ENCODE peak calls at places on chromosomes 2 and 18, in nine cellular contexts. O, J, E, R, L, N, H, F and C are unnamed samples.

GRCh38 chr2:172308253-172308935 is 119.0 kb upstream of the ITGA6 start:
- DNase-seq in O (no peak), J (no peak), E (no peak), R (no peak), L (no peak), N (peak; percentile 54), H (no peak), F (no peak), C (peak; percentile 26)

GRCh38 chr18:49678440-49678839 is 116.6 kb downstream of the LIPG start:
- DNase-seq in O (no peak), J (no peak), E (no peak), R (no peak), L (no peak), N (no peak), H (no peak), F (no peak), C (no peak)

GRCh38 chr2:174666312-174666711 is 68.7 kb upstream of the WIPF1 start:
- DNase-seq in O (no peak), J (no peak), E (no peak), R (no peak), L (peak; percentile 61), N (no peak), H (no peak), F (no peak), C (no peak)

GRCh38 chr18:3248670-3249359 is 1.2 kb downstream of the MYL12A start:
- DNase-seq in O (no peak), J (no peak), E (no peak), R (peak; percentile 61), L (peak; percentile 50), N (no peak), H (no peak), F (peak; percentile 57), C (no peak)

GRCh38 chr2:219650426-219651248 is 23.2 kb downstream of the SLC4A3 start:
- DNase-seq in O (no peak), J (no peak), E (no peak), R (no peak), L (no peak), N (no peak), H (no peak), F (no peak), C (no peak)

GRCh38 chr2:26687328-26687727 is 5.2 kb upstream of the KCNK3 start:
- DNase-seq in O (no peak), J (no peak), E (no peak), R (no peak), L (no peak), N (no peak), H (no peak), F (no peak), C (peak; percentile 12)

GRCh38 chr2:148754864-148755263 is 110.3 kb downstream of the EPC2 start:
- DNase-seq in O (no peak), J (no peak), E (no peak), R (no peak), L (no peak), N (no peak), H (no peak), F (no peak), C (no peak)

GRCh38 chr18:77879829-77880228 is 630.2 kb downstream of the GALR1 start:
- DNase-seq in O (no peak), J (no peak), E (no peak), R (no peak), L (no peak), N (no peak), H (no peak), F (no peak), C (no peak)

GRCh38 chr2:241842067-241842415 is 16.7 kb downstream of the PDCD1 start:
- DNase-seq in O (no peak), J (no peak), E (no peak), R (no peak), L (no peak), N (no peak), H (no peak), F (no peak), C (peak; percentile 12)

GRCh38 chr2:241844831-241845578 is 13.7 kb downstream of the PDCD1 start:
- DNase-seq in O (peak; percentile 71), J (peak; percentile 17), E (no peak), R (no peak), L (no peak), N (no peak), H (no peak), F (no peak), C (no peak)

GRCh38 chr2:241842620-241843211 is 16.0 kb downstream of the PDCD1 start:
- DNase-seq in O (peak; percentile 86), J (peak; percentile 32), E (no peak), R (no peak), L (peak; percentile 65), N (peak; percentile 50), H (peak; percentile 88), F (no peak), C (peak; percentile 77)

GRCh38 chr2:241843321-241844065 is 15.2 kb downstream of the PDCD1 start:
- DNase-seq in O (peak; percentile 77), J (peak; percentile 28), E (no peak), R (no peak), L (no peak), N (no peak), H (peak; percentile 71), F (no peak), C (peak; percentile 66)

DNA sequence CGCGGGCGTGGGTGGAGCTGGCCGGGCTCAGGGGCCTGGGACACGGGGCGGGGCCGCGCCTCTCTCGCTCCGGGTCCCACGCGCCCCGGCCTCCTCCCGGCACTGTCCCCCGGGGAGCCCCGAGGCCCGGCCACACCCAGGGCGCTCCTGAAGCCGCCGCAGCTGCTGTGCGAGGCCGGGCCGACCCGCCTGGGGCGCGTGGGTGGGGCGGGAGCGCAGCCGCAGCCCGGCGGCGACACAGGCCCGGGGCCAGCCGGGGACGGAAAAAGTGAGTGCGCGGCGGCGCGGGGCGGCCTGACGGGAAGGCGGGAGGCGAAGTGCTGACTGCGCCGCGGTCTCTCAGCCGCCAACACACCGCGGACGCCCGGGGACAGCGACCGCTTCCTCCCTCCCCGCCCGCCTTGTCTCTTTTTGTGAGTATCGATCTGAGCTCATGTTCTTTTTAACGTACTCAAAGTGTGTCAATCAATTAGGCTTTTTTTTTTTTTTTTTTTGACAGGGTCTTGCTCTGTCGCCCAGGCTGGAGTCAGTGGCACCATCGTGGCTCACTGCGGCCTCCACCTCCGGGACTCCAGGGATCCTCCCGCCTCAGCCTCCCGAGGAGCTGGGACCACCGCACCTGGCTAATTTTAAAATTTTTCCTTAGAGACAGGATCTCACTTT is 14.5 kb downstream of the PDCD1 start:
- DNase-seq in O (peak; percentile 90), J (peak; percentile 78), E (peak; percentile 43), R (no peak), L (peak; percentile 45), N (peak; percentile 77), H (peak; percentile 86), F (peak; percentile 22), C (peak; percentile 84)
- TF ChIP-seq POLR2A in O (no peak), J (peak; percentile 25), E (no peak), R (no peak), L (peak; percentile 22), N (no peak), H (no peak), F (no peak), C (no peak)

DNA sequence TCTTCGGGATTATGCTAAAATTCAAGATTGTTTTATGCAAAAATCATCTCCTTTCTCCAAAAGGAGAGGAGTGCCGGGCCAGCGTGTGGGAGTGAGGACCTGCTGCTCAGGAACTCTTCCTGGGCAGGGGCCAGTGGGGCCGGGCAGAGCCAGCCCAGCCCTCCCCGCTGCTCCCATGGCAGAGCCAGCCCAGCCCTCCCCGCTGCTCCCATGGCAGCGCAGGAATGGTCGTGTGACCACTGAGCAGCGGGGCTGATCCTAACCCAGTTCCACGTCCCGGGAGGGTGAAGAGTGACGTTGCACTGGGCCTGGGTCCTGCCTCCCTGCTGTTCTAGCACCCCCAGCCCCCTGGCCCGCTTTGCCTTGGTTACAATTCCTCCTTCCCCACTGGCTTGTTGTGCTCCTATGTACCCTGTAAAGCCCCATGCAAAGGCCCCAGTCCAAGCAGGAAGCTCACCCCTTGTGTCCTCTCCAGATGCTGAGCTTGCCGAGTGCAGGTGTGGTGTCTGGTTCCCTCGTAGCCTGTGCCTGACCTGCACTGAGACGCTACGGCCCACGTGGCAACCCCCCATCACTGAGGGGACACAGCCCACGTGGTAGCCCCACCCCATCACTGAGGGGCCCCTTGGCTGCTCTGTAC is 11.4 kb upstream of the NEU4 start:
- DNase-seq in O (peak; percentile 62), J (peak; percentile 34), E (no peak), R (no peak), L (peak; percentile 15), N (no peak), H (no peak), F (no peak), C (peak; percentile 15)
- H3K27ac ChIP-seq in O (no peak overlapping the region), J (no peak overlapping the region), E (no peak overlapping the region), R (no peak overlapping the region), L (no peak overlapping the region), N (no peak overlapping the region), H (no peak overlapping the region), F (no peak overlapping the region), C (no peak overlapping the region)

GRCh38 chr2:61690078-61690477 is 151.9 kb upstream of the XPO1 start:
- DNase-seq in O (no peak), J (no peak), E (no peak), R (no peak), L (no peak), N (no peak), H (no peak), F (no peak), C (no peak)

GRCh38 chr2:61700465-61700864 is 153.4 kb downstream of the FAM161A start:
- DNase-seq in O (no peak), J (no peak), E (no peak), R (no peak), L (no peak), N (no peak), H (no peak), F (no peak), C (no peak)

GRCh38 chr2:61688369-61689334 is 150.5 kb upstream of the XPO1 start:
- DNase-seq in O (no peak), J (no peak), E (no peak), R (no peak), L (no peak), N (no peak), H (no peak), F (no peak), C (no peak)

GRCh38 chr2:61689526-61689925 is 151.4 kb upstream of the XPO1 start:
- DNase-seq in O (no peak), J (no peak), E (no peak), R (no peak), L (no peak), N (no peak), H (no peak), F (peak; percentile 20), C (no peak)

DNA sequence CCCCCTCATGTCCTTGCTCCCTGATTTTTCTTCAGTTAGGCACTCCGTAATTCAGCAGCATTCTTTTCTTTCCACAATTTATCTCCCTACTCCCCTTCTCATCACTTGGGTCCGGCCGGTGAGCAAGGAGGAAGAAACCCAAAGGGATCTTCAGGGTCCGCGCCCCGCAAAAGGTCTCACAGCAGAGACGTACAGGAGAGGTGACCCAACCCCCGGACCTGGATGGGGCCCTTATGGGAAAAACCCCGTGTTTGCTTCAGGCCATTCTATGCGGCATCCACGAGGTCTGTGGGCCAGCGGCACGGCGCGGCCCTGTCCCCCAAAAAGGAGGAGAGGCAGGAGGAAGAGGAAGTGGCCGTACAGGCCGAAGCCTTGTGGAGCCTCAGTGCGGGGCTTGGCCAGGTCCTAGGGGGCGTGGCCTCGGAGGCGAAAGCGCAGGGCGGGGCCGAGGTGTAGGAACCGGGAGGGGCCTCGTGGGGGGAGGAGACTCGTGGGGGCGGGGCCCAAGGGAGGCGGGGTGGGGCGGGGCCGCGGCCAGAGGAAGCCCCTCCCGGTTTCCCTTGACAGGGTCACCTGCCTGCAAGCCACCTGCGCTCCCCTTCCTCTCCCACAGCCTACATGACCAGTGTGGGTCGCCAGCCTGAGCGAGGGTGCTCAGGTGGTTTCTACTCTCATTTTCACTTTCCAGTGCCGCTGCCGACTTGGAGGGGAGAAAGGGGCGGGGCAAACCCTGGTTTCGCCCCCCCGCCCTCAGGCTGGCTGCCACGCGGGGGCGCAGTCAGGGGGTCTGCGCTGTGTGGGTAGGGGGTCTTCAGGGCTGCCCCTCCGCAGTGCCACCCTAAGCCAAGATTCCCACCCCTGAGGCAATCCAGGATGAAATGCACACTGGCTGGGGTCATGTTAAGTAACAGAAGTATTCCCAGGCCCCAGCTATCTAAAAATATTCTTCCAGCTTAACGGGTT is 156.4 kb upstream of the XPO1 start:
- DNase-seq in O (peak; percentile 99), J (peak; percentile 95), E (peak; percentile 64), R (peak; percentile 65), L (peak; percentile 98), N (peak; percentile 97), H (peak; percentile 96), F (peak; percentile 75), C (peak; percentile 96)
- TF ChIP-seq CTCF in O (no peak), J (peak; percentile 52), E (peak; percentile 78), R (peak; percentile 90), L (peak; percentile 68), N (no peak), H (no peak), F (peak; percentile 34), C (peak; percentile 39)

GRCh38 chr18:76452357-76452756 is 42.7 kb downstream of the ZNF516 start:
- DNase-seq in O (no peak), J (no peak), E (no peak), R (no peak), L (peak; percentile 20), N (no peak), H (no peak), F (peak; percentile 67), C (peak; percentile 8)

GRCh38 chr18:76451475-76452331 is 43.3 kb downstream of the ZNF516 start:
- DNase-seq in O (peak; percentile 75), J (no peak), E (no peak), R (no peak), L (peak; percentile 21), N (no peak), H (no peak), F (no peak), C (no peak)

GRCh38 chr18:76450452-76450851 is 44.6 kb downstream of the ZNF516 start:
- DNase-seq in O (no peak), J (no peak), E (no peak), R (no peak), L (peak; percentile 21), N (no peak), H (no peak), F (peak; percentile 50), C (no peak)

GRCh38 chr18:76449110-76449453 is 46.0 kb downstream of the ZNF516 start:
- DNase-seq in O (peak; percentile 70), J (no peak), E (no peak), R (no peak), L (no peak), N (no peak), H (peak; percentile 59), F (no peak), C (no peak)

GRCh38 chr18:76450912-76451421 is 44.1 kb downstream of the ZNF516 start:
- DNase-seq in O (peak; percentile 84), J (no peak), E (no peak), R (no peak), L (peak; percentile 51), N (no peak), H (peak; percentile 76), F (peak; percentile 72), C (peak; percentile 73)
- TF ChIP-seq POLR2A in O (no peak), J (no peak), E (no peak), R (no peak), L (no peak), N (no peak), H (no peak), F (peak; percentile 66), C (no peak)